ENCODE peak calls at places on chromosomes 5 and 9, in eight cellular contexts. One of them, this sample, is unnamed.
A peak's percentile ranks its signal among the peaks of the same experiment; 100 is the strongest.

GRCh38 chr5:31921852-31922305 is 252.2 kb downstream of the GOLPH3 start:
- DNase-seq in NCI-H1092: no peak
- DNase-seq in effector memory CD8-positive, alpha-beta T cell: no peak
- DNase-seq in activated CD4-positive, alpha-beta T cell treated with anti-CD3 and anti-CD28 coated beads for 4 hours: no peak
- DNase-seq in neural crest cell: no peak
- DNase-seq in AG20443: no peak
- DNase-seq in HFF-Myc: no peak
- DNase-seq in SIG-M5: no peak
- DNase-seq in this sample: no peak

GRCh38 chr9:33044677-33045282 is 19.7 kb downstream of the DNAJA1 start:
- DNase-seq in HFF-Myc: no peak
- DNase-seq in activated CD4-positive, alpha-beta T cell treated with anti-CD3 and anti-CD28 coated beads for 4 hours: no peak
- DNase-seq in neural crest cell: no peak
- DNase-seq in effector memory CD8-positive, alpha-beta T cell: no peak
- DNase-seq in SIG-M5: no peak
- DNase-seq in NCI-H1092: peak; percentile 25
- DNase-seq in AG20443: peak; percentile 18
- DNase-seq in this sample: no peak

GRCh38 chr5:159864885-159865622 is 51.2 kb upstream of the ADRA1B start:
- DNase-seq in AG20443: peak; percentile 48
- DNase-seq in SIG-M5: no peak
- DNase-seq in NCI-H1092: no peak
- DNase-seq in HFF-Myc: no peak
- DNase-seq in neural crest cell: no peak
- DNase-seq in activated CD4-positive, alpha-beta T cell treated with anti-CD3 and anti-CD28 coated beads for 4 hours: no peak
- DNase-seq in effector memory CD8-positive, alpha-beta T cell: no peak
- DNase-seq in this sample: no peak

GRCh38 chr5:136032564-136032963 is 3.8 kb downstream of the TGFBI start:
- DNase-seq in NCI-H1092: no peak
- DNase-seq in effector memory CD8-positive, alpha-beta T cell: no peak
- DNase-seq in AG20443: peak; percentile 75
- DNase-seq in activated CD4-positive, alpha-beta T cell treated with anti-CD3 and anti-CD28 coated beads for 4 hours: no peak
- DNase-seq in SIG-M5: no peak
- DNase-seq in neural crest cell: no peak
- DNase-seq in HFF-Myc: no peak
- DNase-seq in this sample: no peak

GRCh38 chr9:76665458-76665857 is 98.8 kb upstream of the PCA3 start:
- DNase-seq in HFF-Myc: no peak
- DNase-seq in AG20443: no peak
- DNase-seq in NCI-H1092: no peak
- DNase-seq in neural crest cell: no peak
- DNase-seq in activated CD4-positive, alpha-beta T cell treated with anti-CD3 and anti-CD28 coated beads for 4 hours: no peak
- DNase-seq in effector memory CD8-positive, alpha-beta T cell: no peak
- DNase-seq in SIG-M5: no peak
- DNase-seq in this sample: no peak

GRCh38 chr9:97307500-97308163 is at the start of gene CCDC180:
- DNase-seq in neural crest cell: no peak
- DNase-seq in effector memory CD8-positive, alpha-beta T cell: no peak
- DNase-seq in NCI-H1092: no peak
- DNase-seq in AG20443: no peak
- DNase-seq in SIG-M5: no peak
- DNase-seq in activated CD4-positive, alpha-beta T cell treated with anti-CD3 and anti-CD28 coated beads for 4 hours: no peak
- DNase-seq in HFF-Myc: no peak
- DNase-seq in this sample: no peak

GRCh38 chr9:128800061-128800460 is 13.0 kb downstream of the TBC1D13 start:
- DNase-seq in activated CD4-positive, alpha-beta T cell treated with anti-CD3 and anti-CD28 coated beads for 4 hours: no peak
- DNase-seq in HFF-Myc: no peak
- DNase-seq in SIG-M5: no peak
- DNase-seq in neural crest cell: no peak
- DNase-seq in effector memory CD8-positive, alpha-beta T cell: no peak
- DNase-seq in AG20443: no peak
- DNase-seq in NCI-H1092: no peak
- DNase-seq in this sample: no peak

GRCh38 chr5:168877132-168877895 is 298.1 kb upstream of the PANK3 start:
- DNase-seq in SIG-M5: no peak
- DNase-seq in NCI-H1092: peak; percentile 20
- DNase-seq in effector memory CD8-positive, alpha-beta T cell: no peak
- DNase-seq in neural crest cell: no peak
- DNase-seq in AG20443: no peak
- DNase-seq in activated CD4-positive, alpha-beta T cell treated with anti-CD3 and anti-CD28 coated beads for 4 hours: no peak
- DNase-seq in HFF-Myc: no peak
- DNase-seq in this sample: no peak

GRCh38 chr5:131242728-131243255 is 21.1 kb upstream of the CDC42SE2 start:
- DNase-seq in SIG-M5: no peak
- DNase-seq in HFF-Myc: peak; percentile 33
- DNase-seq in effector memory CD8-positive, alpha-beta T cell: no peak
- DNase-seq in activated CD4-positive, alpha-beta T cell treated with anti-CD3 and anti-CD28 coated beads for 4 hours: no peak
- DNase-seq in NCI-H1092: no peak
- DNase-seq in neural crest cell: no peak
- DNase-seq in AG20443: peak; percentile 61
- DNase-seq in this sample: no peak

GRCh38 chr9:125525846-125526619 is 181.0 kb downstream of the MAPKAP1 start:
- DNase-seq in effector memory CD8-positive, alpha-beta T cell: no peak
- DNase-seq in NCI-H1092: peak; percentile 27
- DNase-seq in HFF-Myc: no peak
- DNase-seq in SIG-M5: no peak
- DNase-seq in activated CD4-positive, alpha-beta T cell treated with anti-CD3 and anti-CD28 coated beads for 4 hours: no peak
- DNase-seq in neural crest cell: no peak
- DNase-seq in AG20443: no peak
- DNase-seq in this sample: no peak

GRCh38 chr5:54526604-54527359 is 9.2 kb downstream of the SNX18 start:
- DNase-seq in activated CD4-positive, alpha-beta T cell treated with anti-CD3 and anti-CD28 coated beads for 4 hours: no peak
- DNase-seq in NCI-H1092: no peak
- DNase-seq in neural crest cell: no peak
- DNase-seq in AG20443: no peak
- DNase-seq in effector memory CD8-positive, alpha-beta T cell: no peak
- DNase-seq in HFF-Myc: no peak
- DNase-seq in SIG-M5: no peak
- DNase-seq in this sample: no peak

GRCh38 chr9:119284587-119285337 is 84.5 kb downstream of the BRINP1 start:
- DNase-seq in HFF-Myc: no peak
- DNase-seq in effector memory CD8-positive, alpha-beta T cell: no peak
- DNase-seq in neural crest cell: no peak
- DNase-seq in activated CD4-positive, alpha-beta T cell treated with anti-CD3 and anti-CD28 coated beads for 4 hours: no peak
- DNase-seq in AG20443: peak; percentile 32
- DNase-seq in NCI-H1092: no peak
- DNase-seq in SIG-M5: no peak
- DNase-seq in this sample: no peak

GRCh38 chr5:55997742-55998351 is 3.1 kb upstream of the IL6ST start:
- DNase-seq in AG20443: peak; percentile 38
- DNase-seq in NCI-H1092: no peak
- DNase-seq in SIG-M5: no peak
- DNase-seq in HFF-Myc: no peak
- DNase-seq in activated CD4-positive, alpha-beta T cell treated with anti-CD3 and anti-CD28 coated beads for 4 hours: no peak
- DNase-seq in neural crest cell: no peak
- DNase-seq in effector memory CD8-positive, alpha-beta T cell: no peak
- DNase-seq in this sample: no peak

GRCh38 chr9:137544176-137544755 is 5.9 kb downstream of the PNPLA7 start:
- DNase-seq in neural crest cell: no peak
- DNase-seq in activated CD4-positive, alpha-beta T cell treated with anti-CD3 and anti-CD28 coated beads for 4 hours: no peak
- DNase-seq in SIG-M5: no peak
- DNase-seq in NCI-H1092: no peak
- DNase-seq in HFF-Myc: no peak
- DNase-seq in AG20443: peak; percentile 48
- DNase-seq in effector memory CD8-positive, alpha-beta T cell: no peak
- DNase-seq in this sample: no peak

This sample was measured in ecto neural progenitor cell.